ENCODE peak calls at places on chromosomes 16 and 17, in seven cellular contexts. P is SK-N-SH, J is HCT116, K is H1, E is HepG2, N is GM12878, O is K562. D is an unnamed sample.

GRCh38 chr16:46947900-46948547 is 25.4 kb downstream of the DNAJA2 start:
- DNase-seq in O (peak), P (peak), E (peak), K (no peak), J (peak), N (peak), D (no peak)

GRCh38 chr17:3828151-3828851 is 17.7 kb downstream of the NCBP3 start:
- DNase-seq in K (no peak), O (no peak), N (no peak), E (no peak), J (no peak), P (no peak), D (no peak)

GRCh38 chr16:28280881-28281836 is 11.2 kb upstream of the SBK1 start:
- DNase-seq in O (no peak), K (no peak), P (no peak), E (no peak), N (no peak), J (no peak), D (no peak)

GRCh38 chr17:27414271-27414670 is 42.0 kb upstream of the KSR1 start:
- DNase-seq in J (no peak), K (no peak), E (no peak), P (no peak), O (no peak), N (no peak), D (no peak)

GRCh38 chr16:49821614-49822282 is 34.2 kb downstream of the ZNF423 start:
- DNase-seq in N (no peak), J (no peak), K (no peak), E (no peak), P (peak), O (no peak), D (no peak)

GRCh38 chr17:608911-609882 is 105.4 kb downstream of the VPS53 start:
- DNase-seq in O (no peak), P (peak), N (peak), E (no peak), K (no peak), J (no peak), D (no peak)

GRCh38 chr16:22206847-22207714 is 1.0 kb downstream of the EEF2K start:
- DNase-seq in K (no peak), N (peak), E (no peak), J (no peak), O (peak), P (peak), D (peak)

GRCh38 chr16:88292007-88292940 is 90.5 kb upstream of the ZNF469 start:
- DNase-seq in P (peak), O (no peak), J (no peak), K (no peak), N (no peak), E (no peak), D (no peak)

GRCh38 chr17:56499799-56500388 is 93.6 kb upstream of the NOG start:
- DNase-seq in P (no peak), N (no peak), K (no peak), J (peak), E (peak), O (peak), D (no peak)

GRCh38 chr17:73343739-73344454 is 32.1 kb upstream of the CDC42EP4 start:
- DNase-seq in J (no peak), K (no peak), N (no peak), E (no peak), O (no peak), P (peak), D (no peak)

GRCh38 chr17:41417576-41418015 is 6.8 kb downstream of the KRT37 start:
- DNase-seq in E (peak), J (no peak), P (peak), O (peak), N (no peak), K (no peak), D (no peak)

GRCh38 chr17:28878981-28879380 is 18.6 kb downstream of the FLOT2 start:
- DNase-seq in P (peak), K (peak), J (peak), E (peak), N (no peak), O (peak), D (peak)

GRCh38 chr16:27273330-27273669 is 4.7 kb upstream of the NSMCE1 start:
- DNase-seq in E (no peak), K (no peak), N (no peak), P (no peak), J (no peak), O (no peak), D (no peak)

GRCh38 chr17:29693751-29694150 is 71.0 kb upstream of the CORO6 start:
- DNase-seq in P (no peak), N (no peak), K (no peak), O (no peak), E (no peak), J (no peak), D (no peak)

GRCh38 chr16:86244936-86245335 is 265.4 kb upstream of the FOXF1 start:
- DNase-seq in O (no peak), E (no peak), K (no peak), N (no peak), P (no peak), J (no peak), D (no peak)
- TF ChIP-seq JUND in O (no peak), E (no peak), K (no peak), N (no peak), P (no peak), J (no peak), D (no peak)

DNA sequence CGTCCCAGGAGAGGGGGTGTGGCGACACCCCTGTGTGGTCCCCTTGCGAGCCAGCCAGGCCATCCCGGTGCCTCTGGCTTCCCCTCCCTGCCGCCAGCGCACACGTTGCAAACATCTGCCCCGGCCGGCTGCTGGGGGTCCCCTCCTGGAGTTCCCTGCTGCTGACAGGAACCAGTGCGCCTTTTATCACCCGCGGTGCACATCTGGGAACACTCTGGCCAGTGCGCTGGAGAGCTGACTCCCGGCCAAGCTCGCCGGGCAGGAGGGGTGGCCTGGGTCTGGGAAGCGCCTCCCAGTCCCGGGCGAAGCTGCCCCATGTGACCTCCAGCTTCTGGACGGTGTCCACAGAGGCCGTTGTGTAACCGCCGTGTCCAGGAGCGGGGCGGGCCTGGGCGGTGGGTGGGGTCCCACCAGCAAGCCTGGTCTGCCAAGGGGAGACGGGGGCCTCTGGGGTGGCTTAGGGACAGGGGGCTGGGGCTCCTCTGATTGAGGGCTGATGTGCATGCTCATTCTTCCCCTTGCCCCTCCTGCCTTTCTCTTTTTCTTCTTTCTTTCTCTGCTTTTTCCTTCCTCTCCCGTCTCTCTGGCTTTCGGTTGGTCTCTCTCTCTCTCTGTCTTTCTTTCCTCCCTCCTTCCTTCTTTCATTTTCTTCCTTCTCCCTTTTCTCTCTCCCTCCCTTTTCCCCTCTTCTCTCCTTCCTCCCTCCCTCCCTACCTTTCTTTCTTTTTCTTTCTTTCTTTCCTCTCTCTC is 25.2 kb upstream of the CIBAR2 start:
- DNase-seq in E (peak), P (peak), K (no peak), J (no peak), O (no peak), N (no peak), D (peak)
- TF ChIP-seq JUND in E (peak), P (no peak), K (no peak), J (no peak), O (no peak), N (no peak), D (no peak)

GRCh38 chr16:11272921-11273720 is at the start of gene PRM3:
- DNase-seq in P (no peak), E (no peak), J (no peak), N (no peak), K (no peak), O (no peak), D (no peak)

GRCh38 chr16:11270602-11271162 is 1.6 kb upstream of the TNP2 start:
- DNase-seq in P (no peak), K (no peak), J (no peak), O (no peak), E (peak), N (no peak), D (no peak)

GRCh38 chr16:11271610-11272009 is 1.8 kb downstream of the PRM3 start:
- DNase-seq in E (no peak), N (no peak), K (no peak), P (no peak), J (no peak), O (no peak), D (no peak)

GRCh38 chr16:11273721-11274324 is 394 bp upstream of the PRM3 start:
- DNase-seq in J (no peak), K (no peak), P (no peak), O (no peak), N (no peak), E (peak), D (no peak)

GRCh38 chr16:11272484-11272883 is 945 bp downstream of the PRM3 start:
- DNase-seq in E (no peak), J (no peak), O (no peak), N (no peak), P (no peak), K (no peak), D (no peak)
- TF ChIP-seq JUND in E (no peak), J (no peak), O (no peak), N (no peak), P (no peak), K (no peak), D (no peak)

DNA sequence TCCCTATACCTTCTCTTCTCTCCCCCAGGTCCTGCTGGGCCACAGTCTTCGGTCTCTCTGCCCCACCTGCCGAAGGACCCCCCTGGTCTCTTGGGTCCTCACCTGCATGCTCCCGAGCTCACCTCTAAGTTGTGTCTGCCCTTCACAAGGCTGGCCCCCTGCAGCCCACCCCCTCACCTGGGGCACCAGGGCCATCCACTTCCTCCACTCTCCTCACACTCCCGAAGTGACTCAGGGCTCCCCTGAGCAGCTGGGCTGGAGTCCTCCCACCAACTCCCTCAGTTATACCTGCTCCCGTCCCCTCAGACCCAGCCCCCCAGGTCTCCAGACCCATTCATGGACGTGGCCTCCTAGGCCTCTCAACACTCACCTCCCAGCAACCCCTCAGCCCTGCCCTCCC is 822.0 kb downstream of the KCNJ18 start:
- DNase-seq in E (no peak), J (no peak), N (no peak), P (no peak), O (no peak), K (no peak), D (no peak)
- TF ChIP-seq JUND in E (no peak), J (no peak), N (no peak), P (no peak), O (no peak), K (no peak), D (no peak)

GRCh38 chr16:58187657-58188430 is 10.1 kb downstream of the CSNK2A2 start:
- DNase-seq in O (no peak), J (no peak), E (no peak), K (no peak), N (no peak), P (no peak), D (no peak)
- TF ChIP-seq JUND in O (no peak), J (no peak), E (no peak), K (no peak), N (no peak), P (no peak), D (no peak)

GRCh38 chr17:63082952-63083351 is 116.9 kb downstream of the TANC2 start:
- DNase-seq in K (no peak), O (no peak), J (no peak), P (no peak), N (no peak), E (no peak), D (no peak)

GRCh38 chr17:63075969-63076368 is 109.9 kb downstream of the TANC2 start:
- DNase-seq in J (no peak), O (no peak), N (no peak), E (no peak), P (no peak), K (no peak), D (no peak)

GRCh38 chr17:63082273-63082861 is 116.3 kb downstream of the TANC2 start:
- DNase-seq in O (no peak), K (no peak), J (peak), P (peak), N (no peak), E (peak), D (peak)

DNA sequence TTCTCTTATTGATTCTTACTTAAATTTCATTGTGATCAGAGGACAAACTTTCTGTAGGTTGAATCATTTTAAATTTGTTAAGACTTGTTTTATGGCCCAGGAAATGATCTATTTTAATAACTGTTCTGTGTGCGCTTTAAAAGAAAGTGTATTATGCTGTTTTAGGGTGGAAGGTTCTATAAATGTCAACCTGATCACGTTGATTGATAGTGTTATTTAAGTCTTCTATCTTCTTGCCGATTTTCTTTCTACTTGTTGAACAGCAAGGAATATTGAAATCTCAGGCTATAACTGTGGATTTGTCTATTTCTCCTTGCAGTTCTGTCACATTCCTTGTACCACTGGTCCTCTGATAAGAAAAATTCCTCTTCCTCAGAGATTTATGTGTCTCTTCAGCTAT is 112.7 kb downstream of the TANC2 start:
- DNase-seq in K (no peak), E (no peak), N (no peak), J (no peak), O (no peak), P (no peak), D (no peak)
- TF ChIP-seq JUND in K (no peak), E (no peak), N (no peak), J (no peak), O (no peak), P (no peak), D (no peak)

D was measured in T47D.